ENCODE peak calls at places on chromosomes 16 and 17, in four cellular contexts. I, P, N and Q are unnamed samples.

GRCh38 chr16:80631581-80631980 is 90.8 kb downstream of the DYNLRB2 start:
- DNase-seq in I (no peak), P (no peak), N (no peak), Q (no peak)

GRCh38 chr16:84911490-84912216 is 91.9 kb downstream of the CRISPLD2 start:
- DNase-seq in I (no peak), P (no peak), N (no peak), Q (no peak)

GRCh38 chr16:72850863-72851262 is 197.1 kb downstream of the ZFHX3 start:
- DNase-seq in I (no peak), P (no peak), N (no peak), Q (no peak)

GRCh38 chr16:85574672-85575475 is 38.2 kb upstream of the GSE1 start:
- DNase-seq in I (no peak), P (no peak), N (no peak), Q (no peak)

GRCh38 chr16:21162661-21163151 is 4.2 kb downstream of the LDAF1 start:
- DNase-seq in I (no peak), P (no peak), N (no peak), Q (no peak)

GRCh38 chr16:85673529-85674417 is 15.0 kb downstream of the GINS2 start:
- DNase-seq in I (no peak), P (no peak), N (no peak), Q (no peak)

GRCh38 chr16:497258-497657 is 30.3 kb upstream of the CAPN15 start:
- DNase-seq in I (no peak), P (no peak), N (no peak), Q (no peak)

GRCh38 chr17:38728290-38728831 is 1.8 kb upstream of the CISD3 start:
- DNase-seq in I (no peak), P (peak; percentile 69), N (no peak), Q (no peak)

GRCh38 chr16:80526418-80527061 is 14.3 kb upstream of the DYNLRB2 start:
- DNase-seq in I (peak; percentile 50), P (no peak), N (peak; percentile 60), Q (peak; percentile 69)

GRCh38 chr16:62760398-62760797 is 724.2 kb upstream of the CDH8 start:
- DNase-seq in I (no peak), P (no peak), N (no peak), Q (no peak)

GRCh38 chr16:52546291-52546941 is 527 bp downstream of the TOX3 start:
- DNase-seq in I (peak; percentile 42), P (no peak), N (no peak), Q (no peak)

DNA sequence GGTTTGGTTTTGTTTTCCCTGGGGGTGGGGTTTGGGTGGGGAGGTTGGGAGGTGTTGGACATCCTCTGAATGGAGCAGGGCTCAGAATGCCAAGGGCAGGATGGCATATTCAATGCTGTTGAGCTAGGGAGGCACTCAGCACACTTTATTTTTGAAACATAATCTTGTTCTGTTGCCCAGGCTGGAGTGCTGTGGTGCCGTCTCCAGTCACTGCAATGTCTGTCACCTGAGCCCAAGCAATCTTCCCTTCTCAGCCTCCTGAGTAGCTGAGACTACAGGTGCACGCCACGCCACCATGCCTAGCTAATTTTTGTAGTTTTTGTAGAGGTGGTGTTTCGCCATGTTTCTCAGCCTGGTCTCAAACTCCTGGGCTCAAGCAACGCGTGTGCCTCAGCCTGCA is 186.1 kb downstream of the RPTOR start:
- DNase-seq in I (no peak), P (no peak), N (no peak), Q (no peak)
- TF ChIP-seq ETV6 in I (no peak), P (no peak), N (no peak), Q (no peak)

GRCh38 chr17:28395426-28395825 is 10.6 kb downstream of the SLC46A1 start:
- DNase-seq in I (no peak), P (no peak), N (no peak), Q (no peak)
- TF ChIP-seq ETV6 in I (no peak), P (no peak), N (no peak), Q (no peak)

DNA sequence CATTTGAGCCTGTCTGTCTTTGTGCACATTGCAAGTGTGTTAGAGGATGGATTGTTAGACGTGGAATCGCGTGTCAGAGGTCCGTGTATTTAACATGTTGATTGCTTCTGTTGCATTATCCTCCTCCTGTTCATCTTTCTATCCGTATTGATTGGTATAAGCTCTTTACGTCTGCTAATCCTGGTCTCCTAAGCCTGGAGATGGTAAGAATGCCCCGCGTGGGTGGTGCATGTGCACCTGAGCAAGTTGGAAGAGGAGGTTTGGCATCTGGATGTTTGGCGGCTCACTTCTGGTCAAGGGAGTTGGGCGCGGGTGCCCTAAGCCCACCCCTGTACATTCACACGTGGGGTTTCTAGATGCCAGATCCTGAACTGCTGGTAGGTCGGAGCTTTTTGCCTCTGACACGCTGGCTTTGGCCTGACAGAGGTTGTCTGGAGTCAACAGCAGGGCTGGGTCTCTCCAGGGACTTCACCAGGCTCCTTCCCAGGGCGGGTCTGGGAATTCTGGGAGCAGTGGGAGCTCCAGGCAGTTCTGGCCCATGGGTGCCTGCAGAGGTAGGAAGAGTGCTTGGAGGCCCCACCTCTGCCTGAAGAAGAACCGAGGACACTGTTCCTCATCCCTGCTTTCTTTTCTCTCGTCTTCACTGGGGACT is 107.3 kb downstream of the OR1D5 start:
- DNase-seq in I (no peak), P (no peak), N (no peak), Q (no peak)
- TF ChIP-seq ETV6 in I (no peak), P (no peak), N (no peak), Q (no peak)

GRCh38 chr17:10827898-10828552 is 9.9 kb downstream of the PIRT start:
- DNase-seq in I (no peak), P (no peak), N (no peak), Q (no peak)
- TF ChIP-seq ETV6 in I (no peak), P (no peak), N (no peak), Q (no peak)

GRCh38 chr16:57734308-57734924 is 1.2 kb upstream of the KATNB1 start:
- DNase-seq in I (no peak), P (no peak), N (no peak), Q (no peak)

GRCh38 chr16:57736419-57737281 is 1.1 kb downstream of the KATNB1 start:
- DNase-seq in I (peak; percentile 36), P (no peak), N (peak; percentile 86), Q (peak; percentile 53)

GRCh38 chr16:57732683-57733082 is 2.9 kb upstream of the KATNB1 start:
- DNase-seq in I (no peak), P (no peak), N (no peak), Q (no peak)

GRCh38 chr16:57735755-57736418 is at the start of gene KATNB1:
- DNase-seq in I (no peak), P (no peak), N (no peak), Q (peak; percentile 52)

DNA sequence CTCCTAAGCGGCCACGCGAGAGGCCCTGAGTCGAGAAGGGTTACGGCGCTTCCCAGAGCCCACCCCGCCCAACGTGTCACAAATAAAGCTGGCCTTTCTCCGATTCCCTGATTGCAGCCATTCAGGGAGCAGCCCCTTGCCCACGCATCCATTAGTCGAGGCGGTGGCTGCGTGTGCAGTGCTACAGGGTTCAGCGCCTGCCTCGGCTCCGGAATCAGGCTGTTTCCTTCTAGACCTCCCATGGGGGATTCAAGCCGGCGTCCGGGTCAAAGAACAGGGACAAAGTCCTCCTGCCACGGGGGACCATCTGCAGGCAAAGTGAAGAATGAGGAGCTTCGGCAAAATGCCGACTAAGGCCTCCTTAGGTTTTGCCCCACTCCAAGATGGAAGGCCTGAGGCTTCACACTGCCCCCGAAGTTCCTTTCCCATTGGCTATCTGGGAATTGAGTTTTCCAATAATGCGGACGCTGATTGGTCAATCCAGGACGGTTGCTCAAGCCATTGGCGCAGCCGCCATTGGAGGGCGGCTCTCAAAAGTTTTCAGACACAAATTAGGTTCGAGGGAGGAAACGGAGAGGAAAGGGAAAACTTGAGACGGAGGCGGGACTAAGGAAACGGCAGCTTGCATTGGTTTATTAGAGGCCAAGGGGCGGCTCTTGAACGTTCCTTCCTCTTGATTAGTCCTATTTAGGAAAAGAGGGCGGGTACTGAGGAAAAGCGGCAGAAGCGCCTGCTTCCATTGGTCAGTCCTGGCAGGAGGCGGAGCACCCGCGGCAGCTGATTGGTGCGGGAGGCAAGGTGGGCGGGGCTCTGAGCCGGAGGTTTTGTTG is 430 bp upstream of the KATNB1 start:
- DNase-seq in I (peak; percentile 100), P (peak; percentile 99), N (peak; percentile 100), Q (peak; percentile 98)
- TF ChIP-seq ETV6 in I (no peak), P (no peak), N (no peak), Q (no peak)

GRCh38 chr17:64131606-64132270 is 1.8 kb upstream of the ERN1 start:
- DNase-seq in I (no peak), P (no peak), N (no peak), Q (no peak)

GRCh38 chr17:64134996-64135395 is 5.1 kb upstream of the ERN1 start:
- DNase-seq in I (no peak), P (no peak), N (no peak), Q (no peak)

GRCh38 chr17:64134216-64134970 is 4.4 kb upstream of the ERN1 start:
- DNase-seq in I (no peak), P (no peak), N (peak; percentile 68), Q (no peak)

GRCh38 chr17:64130559-64131001 is 636 bp upstream of the ERN1 start:
- DNase-seq in I (no peak), P (peak; percentile 68), N (no peak), Q (no peak)

DNA sequence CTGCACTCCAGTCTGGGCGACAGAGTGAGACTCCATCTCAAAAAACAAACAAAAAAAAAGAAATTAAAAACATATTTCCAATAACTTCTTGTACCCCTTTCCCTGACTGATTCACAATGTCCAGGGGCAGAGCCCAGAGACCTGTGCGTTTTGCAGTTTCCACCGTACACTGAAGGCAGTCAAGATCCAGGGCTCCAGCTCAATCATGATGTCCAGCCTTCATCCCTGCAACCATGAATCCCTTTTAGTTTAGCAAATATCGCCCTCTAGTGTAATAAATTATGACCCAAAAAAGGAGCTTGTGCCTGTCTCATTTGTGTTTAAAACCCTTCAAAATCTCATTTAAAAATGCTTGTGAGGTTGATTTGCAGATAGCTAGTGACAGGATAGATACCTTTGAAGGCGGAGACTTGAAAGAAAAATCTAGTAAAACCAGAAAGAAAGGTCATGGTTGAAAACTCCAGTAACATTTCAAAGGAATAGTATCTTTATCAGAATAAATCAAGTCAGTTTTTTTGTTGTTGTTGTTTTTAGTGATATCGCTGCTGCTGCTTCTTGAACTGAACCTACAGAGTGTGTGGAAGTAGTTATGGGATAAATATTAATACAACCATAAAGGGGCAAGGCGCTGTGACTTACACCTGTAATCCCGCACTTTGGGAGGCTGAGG is 3.7 kb upstream of the ERN1 start:
- DNase-seq in I (no peak), P (no peak), N (peak; percentile 81), Q (peak; percentile 30)
- TF ChIP-seq ETV6 in I (no peak), P (no peak), N (no peak), Q (no peak)

GRCh38 chr16:49108611-49109010 is 173.0 kb downstream of the CBLN1 start:
- DNase-seq in I (no peak), P (no peak), N (no peak), Q (no peak)

GRCh38 chr16:49115956-49116355 is 165.7 kb downstream of the CBLN1 start:
- DNase-seq in I (no peak), P (no peak), N (no peak), Q (no peak)

GRCh38 chr16:49116873-49117272 is 164.8 kb downstream of the CBLN1 start:
- DNase-seq in I (no peak), P (no peak), N (no peak), Q (no peak)

GRCh38 chr16:49112754-49113153 is 168.9 kb downstream of the CBLN1 start:
- DNase-seq in I (no peak), P (no peak), N (no peak), Q (no peak)

DNA sequence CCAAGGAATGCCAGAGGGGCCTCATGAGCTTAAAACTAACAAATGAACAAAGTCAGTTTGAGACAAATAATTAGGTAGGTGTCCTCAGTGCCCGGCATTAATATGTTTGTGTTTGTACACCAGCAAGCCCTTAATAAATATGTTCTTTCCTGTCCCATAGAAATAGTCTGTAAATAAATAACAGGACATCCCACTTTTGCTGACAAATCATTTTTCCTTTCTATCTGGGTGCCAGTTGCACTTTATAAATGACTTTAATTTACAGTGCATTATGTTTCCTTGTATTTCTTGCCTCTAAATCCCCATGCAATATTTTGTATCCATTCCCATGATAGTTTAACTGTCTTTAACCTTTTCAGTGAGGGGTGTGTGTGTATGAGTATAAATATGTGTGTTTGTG is 170.3 kb downstream of the CBLN1 start:
- DNase-seq in I (no peak), P (no peak), N (no peak), Q (no peak)
- TF ChIP-seq ETV6 in I (no peak), P (no peak), N (no peak), Q (no peak)